ENCODE peak calls at places on chromosomes 2 and 18, in eight cellular contexts. D is IMR-90; F is BJ; O is left lung; S is psoas muscle; L is stomach; C is CD4-positive, alpha-beta memory T cell; P is left ventricle myocardium inferior. Z is an unnamed sample.

GRCh38 chr2:221124542-221125235 is 447.4 kb downstream of the EPHA4 start:
- DNase-seq in D (no peak), C (no peak), F (no peak), O (no peak), P (no peak), L (no peak), S (no peak), Z (no peak)

GRCh38 chr2:124708661-124709060 is 683.6 kb downstream of the CNTNAP5 start:
- DNase-seq in D (no peak), O (no peak), F (no peak), C (no peak), P (no peak), S (no peak), L (no peak), Z (no peak)

GRCh38 chr18:60232541-60232940 is 140.0 kb downstream of the MC4R start:
- DNase-seq in D (peak), C (no peak), F (no peak), O (no peak), L (no peak), S (no peak), P (no peak), Z (no peak)

GRCh38 chr2:30362468-30363081 is 84.5 kb upstream of the LCLAT1 start:
- DNase-seq in S (no peak), C (no peak), P (no peak), O (no peak), L (no peak), F (no peak), D (peak), Z (no peak)

GRCh38 chr18:54787616-54788015 is 40.7 kb upstream of the RAB27B start:
- DNase-seq in C (no peak), D (peak), L (no peak), F (peak), S (no peak), P (no peak), O (no peak), Z (no peak)

GRCh38 chr2:121776361-121776760 is 20.9 kb downstream of the TSN start:
- DNase-seq in C (no peak), O (no peak), L (no peak), F (no peak), D (no peak), S (no peak), P (no peak), Z (no peak)

GRCh38 chr2:15316370-15316814 is 244.7 kb downstream of the NBAS start:
- DNase-seq in S (no peak), C (peak), F (no peak), L (no peak), O (peak), D (no peak), P (no peak), Z (no peak)

GRCh38 chr2:8170552-8170951 is 511.3 kb upstream of the ID2 start:
- DNase-seq in L (no peak), C (no peak), F (no peak), P (no peak), D (no peak), O (no peak), S (no peak), Z (no peak)

GRCh38 chr18:25786778-25787177 is 303.6 kb downstream of the SS18 start:
- DNase-seq in S (no peak), L (no peak), D (peak), O (no peak), P (no peak), F (peak), C (no peak), Z (no peak)

GRCh38 chr2:24739355-24740025 is 53.7 kb downstream of the PTRHD1 start:
- DNase-seq in F (no peak), P (no peak), D (no peak), S (no peak), O (no peak), L (no peak), C (no peak), Z (no peak)

GRCh38 chr18:9017900-9018217 is 84.6 kb upstream of the NDUFV2 start:
- DNase-seq in P (no peak), L (no peak), O (no peak), D (peak), F (no peak), C (no peak), S (no peak), Z (no peak)
- H3K4me3 ChIP-seq in P (peak), L (no peak), O (no peak), D (no peak), F (no peak), C (no peak), S (peak), Z (no peak)

GRCh38 chr2:127643698-127644660 is 2.0 kb upstream of the GPR17 start:
- DNase-seq in D (no peak), O (peak), S (no peak), C (no peak), P (no peak), L (no peak), F (no peak), Z (no peak)
- H3K4me3 ChIP-seq in D (no peak), O (no peak), S (no peak), C (no peak), P (no peak), L (no peak), F (no peak), Z (no peak)

DNA sequence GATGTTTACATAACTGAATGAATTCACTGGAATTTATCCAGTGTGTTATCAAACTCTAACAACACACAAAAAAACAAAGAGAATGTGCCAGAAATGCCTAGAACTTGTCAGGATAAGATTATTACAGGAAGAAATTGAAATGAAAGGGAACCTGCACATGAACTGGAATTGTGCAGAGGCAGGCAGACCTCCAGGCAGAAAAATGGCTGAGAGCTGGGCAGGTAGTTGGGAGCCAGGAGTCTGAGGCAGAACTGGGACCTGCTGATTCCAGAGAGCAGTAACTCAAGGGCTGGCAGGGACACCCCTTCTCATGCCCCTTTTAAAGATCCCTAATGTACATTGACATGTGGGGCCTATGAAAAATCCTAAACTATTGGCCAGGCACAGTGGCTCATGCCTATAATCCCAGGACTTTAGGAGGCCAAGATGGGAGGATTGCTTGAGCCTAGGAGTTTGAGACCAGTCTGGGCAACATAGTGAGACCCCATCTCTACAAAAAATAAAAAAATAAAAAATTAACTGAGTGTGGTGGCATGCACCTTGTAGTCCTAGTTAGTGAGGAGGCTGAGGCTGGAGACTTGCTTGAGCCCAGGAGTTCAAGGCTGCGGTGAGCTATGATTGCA is 674 bp upstream of the SP110 start:
- DNase-seq in P (no peak), F (no peak), S (no peak), C (no peak), D (no peak), O (no peak), L (no peak), Z (no peak)
- H3K4me3 ChIP-seq in P (peak), F (peak), S (peak), C (peak), D (peak), O (peak), L (peak), Z (peak)

DNA sequence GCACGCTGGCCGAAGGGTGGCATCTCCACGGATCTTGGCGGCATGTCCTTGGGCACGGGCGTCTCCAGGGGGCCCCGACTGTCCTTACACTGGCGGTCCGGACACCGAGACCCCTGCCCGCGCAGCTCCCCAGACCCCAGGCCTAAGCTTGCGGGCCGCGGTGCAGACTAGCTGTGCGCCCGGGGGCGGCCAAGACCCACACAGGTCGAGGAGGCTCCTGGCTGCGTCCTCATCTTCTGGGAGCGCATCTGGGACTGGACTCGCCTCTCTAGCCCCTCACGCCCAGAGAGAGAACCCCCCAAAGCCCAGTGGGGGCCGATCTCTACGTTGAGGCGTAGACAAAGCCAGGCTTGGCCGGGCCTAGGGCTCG is 468 bp upstream of the TWIST2 start:
- DNase-seq in P (no peak), O (no peak), S (no peak), F (no peak), L (no peak), C (no peak), D (no peak), Z (no peak)
- H3K4me3 ChIP-seq in P (peak), O (peak), S (peak), F (peak), L (peak), C (no peak), D (peak), Z (no peak)